ENCODE peak calls at places on chromosome 20, in four cellular contexts. One of them, this sample, is unnamed.

GRCh38 chr20:33948480-33948879 is 45.2 kb upstream of the RALY start:
- DNase-seq in pancreas: no peak
- DNase-seq in A549: no peak
- DNase-seq in spleen: no peak
- DNase-seq in this sample: no peak

GRCh38 chr20:25256226-25256859 is 8.5 kb downstream of the PYGB start:
- DNase-seq in spleen: no peak
- DNase-seq in pancreas: no peak
- DNase-seq in A549: no peak
- DNase-seq in this sample: no peak

GRCh38 chr20:25083773-25084615 is 2.1 kb upstream of the VSX1 start:
- DNase-seq in A549: no peak
- DNase-seq in spleen: peak
- DNase-seq in pancreas: no peak
- DNase-seq in this sample: no peak

GRCh38 chr20:50567860-50568548 is 57.8 kb downstream of the PTPN1 start:
- DNase-seq in spleen: no peak
- DNase-seq in pancreas: no peak
- DNase-seq in A549: no peak
- DNase-seq in this sample: no peak

GRCh38 chr20:6140947-6141346 is 18.1 kb upstream of the FERMT1 start:
- DNase-seq in pancreas: no peak
- DNase-seq in spleen: no peak
- DNase-seq in A549: no peak
- DNase-seq in this sample: no peak

GRCh38 chr20:2140561-2140960 is 38.9 kb downstream of the STK35 start:
- DNase-seq in A549: no peak
- DNase-seq in spleen: no peak
- DNase-seq in pancreas: no peak
- DNase-seq in this sample: peak

GRCh38 chr20:53146201-53146891 is 174.2 kb downstream of the TSHZ2 start:
- DNase-seq in spleen: no peak
- DNase-seq in pancreas: no peak
- DNase-seq in A549: no peak
- DNase-seq in this sample: no peak

GRCh38 chr20:396619-397431 is 11.3 kb upstream of the RBCK1 start:
- DNase-seq in spleen: peak
- DNase-seq in A549: no peak
- DNase-seq in pancreas: no peak
- DNase-seq in this sample: no peak

GRCh38 chr20:53579581-53580375 is 13.9 kb downstream of the ZNF217 start:
- DNase-seq in pancreas: no peak
- DNase-seq in A549: no peak
- DNase-seq in spleen: no peak
- DNase-seq in this sample: no peak

GRCh38 chr20:24761220-24762065 is 187.6 kb upstream of the CST7 start:
- DNase-seq in spleen: peak
- DNase-seq in pancreas: no peak
- DNase-seq in A549: no peak
- DNase-seq in this sample: no peak

GRCh38 chr20:63553933-63554290 is at the start of gene FNDC11:
- DNase-seq in pancreas: no peak
- DNase-seq in spleen: peak
- DNase-seq in A549: no peak
- DNase-seq in this sample: no peak

GRCh38 chr20:31860431-31861345 is 9.6 kb downstream of the DUSP15 start:
- DNase-seq in pancreas: no peak
- DNase-seq in A549: no peak
- DNase-seq in spleen: peak
- DNase-seq in this sample: no peak

GRCh38 chr20:25041813-25042530 is 16.0 kb downstream of the ACSS1 start:
- DNase-seq in spleen: peak
- DNase-seq in pancreas: no peak
- DNase-seq in A549: no peak
- DNase-seq in this sample: no peak

GRCh38 chr20:17680128-17680835 is 1.8 kb downstream of the RRBP1 start:
- DNase-seq in pancreas: peak
- DNase-seq in spleen: peak
- DNase-seq in A549: peak
- DNase-seq in this sample: peak

GRCh38 chr20:11917663-11918062 is at the start of gene BTBD3:
- DNase-seq in A549: no peak
- DNase-seq in pancreas: peak
- DNase-seq in spleen: no peak
- DNase-seq in this sample: peak

GRCh38 chr20:20073851-20074252 is 21.5 kb downstream of the CFAP61 start:
- DNase-seq in spleen: no peak
- DNase-seq in A549: no peak
- DNase-seq in pancreas: no peak
- DNase-seq in this sample: no peak

GRCh38 chr20:23637282-23638221 is at the start of gene CST3:
- DNase-seq in pancreas: peak
- DNase-seq in A549: peak
- DNase-seq in spleen: peak
- DNase-seq in this sample: peak

GRCh38 chr20:51995551-51995951 is 193.2 kb upstream of the SALL4 start:
- DNase-seq in A549: no peak
- DNase-seq in spleen: no peak
- DNase-seq in pancreas: no peak
- DNase-seq in this sample: no peak

GRCh38 chr20:38193586-38194105 is 28.6 kb upstream of the TGM2 start:
- DNase-seq in A549: no peak
- DNase-seq in spleen: no peak
- DNase-seq in pancreas: no peak
- DNase-seq in this sample: no peak

GRCh38 chr20:62405108-62405980 is 1.7 kb downstream of the CABLES2 start:
- DNase-seq in A549: peak
- DNase-seq in spleen: no peak
- DNase-seq in pancreas: no peak
- DNase-seq in this sample: peak

DNA sequence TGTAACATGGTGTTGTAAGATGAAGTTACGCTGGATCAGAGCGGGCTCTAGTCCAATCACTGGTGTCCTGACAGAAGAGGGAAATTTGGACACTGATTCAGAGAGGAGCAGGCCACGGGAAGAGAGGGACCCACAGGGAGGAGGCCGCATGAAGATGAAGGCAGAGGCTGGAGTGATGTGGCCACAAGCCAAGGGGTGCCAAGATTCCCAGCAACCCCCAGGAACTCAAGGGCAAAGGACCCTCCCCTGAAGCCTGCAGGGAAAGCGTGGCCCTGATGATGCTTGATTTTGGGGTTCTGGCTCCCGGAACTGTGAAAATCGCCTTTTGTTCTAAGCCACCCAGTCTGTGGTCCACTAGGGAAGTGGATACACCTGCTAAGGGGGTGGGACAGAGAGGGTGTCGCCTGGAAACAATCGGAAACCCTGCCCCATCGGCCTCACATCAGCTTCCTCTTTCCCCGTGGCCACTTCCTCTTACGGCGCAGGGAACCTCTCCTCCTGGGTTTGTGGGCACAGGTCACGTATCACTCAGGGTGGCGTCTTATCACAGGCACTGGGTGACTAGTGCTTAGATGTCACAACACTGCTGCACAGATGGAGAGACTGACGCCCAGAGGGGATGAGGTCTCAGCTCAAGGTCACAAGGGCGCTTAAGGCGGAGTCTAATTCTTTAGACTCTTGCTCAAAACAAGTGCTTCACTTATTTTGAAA is 58.0 kb downstream of the SULF2 start:
- DNase-seq in A549: no peak
- DNase-seq in pancreas: no peak
- DNase-seq in spleen: peak
- DNase-seq in this sample: peak
- H3K4me3 ChIP-seq in A549: no peak
- H3K4me3 ChIP-seq in pancreas: no peak
- H3K4me3 ChIP-seq in spleen: no peak
- H3K4me3 ChIP-seq in this sample: no peak

GRCh38 chr20:44979090-44979621 is 12.8 kb downstream of the STK4 start:
- DNase-seq in A549: no peak
- DNase-seq in pancreas: no peak
- DNase-seq in spleen: no peak
- DNase-seq in this sample: no peak
- H3K27ac ChIP-seq in A549: no peak
- H3K27ac ChIP-seq in pancreas: peak
- H3K27ac ChIP-seq in spleen: peak
- H3K27ac ChIP-seq in this sample: peak

GRCh38 chr20:57030611-57031600 is 235.5 kb downstream of the BMP7 start:
- DNase-seq in A549: no peak
- DNase-seq in pancreas: no peak
- DNase-seq in spleen: no peak
- DNase-seq in this sample: no peak
- TF ChIP-seq CTCF in A549: no peak
- TF ChIP-seq CTCF in pancreas: no peak
- TF ChIP-seq CTCF in spleen: no peak
- TF ChIP-seq CTCF in this sample: no peak

GRCh38 chr20:35306931-35307517 is 14.8 kb upstream of the FAM83C start:
- DNase-seq in pancreas: peak
- DNase-seq in spleen: no peak
- DNase-seq in A549: peak
- DNase-seq in this sample: peak

GRCh38 chr20:35311409-35311808 is 19.2 kb upstream of the FAM83C start:
- DNase-seq in A549: no peak
- DNase-seq in spleen: no peak
- DNase-seq in pancreas: no peak
- DNase-seq in this sample: no peak

GRCh38 chr20:35305682-35306556 is 13.7 kb upstream of the FAM83C start:
- DNase-seq in A549: peak
- DNase-seq in spleen: no peak
- DNase-seq in pancreas: no peak
- DNase-seq in this sample: no peak

GRCh38 chr20:35304956-35305355 is 12.7 kb upstream of the FAM83C start:
- DNase-seq in A549: no peak
- DNase-seq in spleen: no peak
- DNase-seq in pancreas: no peak
- DNase-seq in this sample: no peak

GRCh38 chr20:35307666-35308653 is 15.7 kb upstream of the FAM83C start:
- DNase-seq in pancreas: peak
- DNase-seq in A549: no peak
- DNase-seq in spleen: no peak
- DNase-seq in this sample: peak
- H3K4me3 ChIP-seq in pancreas: no peak
- H3K4me3 ChIP-seq in A549: no peak
- H3K4me3 ChIP-seq in spleen: no peak
- H3K4me3 ChIP-seq in this sample: no peak

DNA sequence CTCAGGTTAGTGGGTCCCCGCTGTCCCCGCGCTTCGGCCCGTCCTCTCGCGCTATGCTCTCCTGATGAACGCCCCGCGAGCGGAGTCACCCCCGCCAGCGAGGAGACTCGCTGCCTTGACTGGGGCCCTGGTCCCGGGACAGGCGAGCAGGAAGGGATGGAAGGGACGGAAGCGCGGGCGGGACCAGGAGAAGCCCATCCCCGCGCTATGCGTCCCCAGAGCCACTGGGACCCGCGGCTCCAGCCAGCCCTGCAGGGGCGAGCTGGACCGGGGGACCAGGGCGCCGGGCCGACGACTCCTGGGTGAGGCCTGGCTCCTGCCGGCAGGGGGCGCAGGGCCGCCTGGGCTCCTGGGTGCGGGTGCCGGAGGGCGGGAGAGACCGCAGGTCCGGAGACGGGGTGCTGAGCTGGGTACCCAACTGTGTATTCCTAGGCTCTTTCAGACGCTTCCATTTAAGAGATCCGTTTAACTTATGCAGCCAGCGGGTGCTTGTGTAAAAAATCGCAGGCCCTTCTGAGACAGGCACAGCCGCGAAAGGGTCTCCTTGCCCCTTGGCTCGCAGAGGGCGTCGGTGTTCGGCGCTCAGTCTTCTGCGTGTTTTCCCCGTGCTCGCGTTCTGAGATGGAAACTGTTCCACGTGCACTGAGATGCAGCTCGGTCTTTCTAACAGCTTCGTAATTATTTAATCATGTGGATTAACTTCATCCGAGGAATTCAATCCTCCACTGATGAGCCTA is 580 bp upstream of the SYCP2 start:
- DNase-seq in A549: peak
- DNase-seq in spleen: peak
- DNase-seq in pancreas: peak
- DNase-seq in this sample: peak
- H3K27ac ChIP-seq in A549: peak
- H3K27ac ChIP-seq in spleen: peak
- H3K27ac ChIP-seq in pancreas: peak
- H3K27ac ChIP-seq in this sample: peak

DNA sequence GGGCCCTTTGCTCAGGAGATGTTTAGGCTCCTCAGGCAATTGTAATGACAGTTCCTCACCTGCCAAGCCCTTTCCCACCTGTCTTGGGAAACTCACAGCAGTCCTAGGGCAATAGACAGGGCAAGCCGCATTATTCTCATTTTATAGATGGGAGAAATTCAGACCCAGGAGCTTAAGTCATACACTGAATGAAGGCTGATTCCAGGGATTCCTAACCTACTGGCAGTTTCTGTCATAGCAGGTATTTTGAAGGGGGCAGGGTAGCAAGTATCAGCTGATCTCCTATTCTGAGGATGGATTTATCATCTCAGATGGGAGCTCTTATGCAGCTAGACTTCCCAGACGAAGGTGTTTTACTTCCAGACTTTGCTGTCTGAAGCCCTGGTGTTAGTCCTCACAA is 61.4 kb upstream of the MYL9 start:
- DNase-seq in pancreas: no peak
- DNase-seq in A549: no peak
- DNase-seq in spleen: no peak
- DNase-seq in this sample: no peak
- TF ChIP-seq CTCF in pancreas: no peak
- TF ChIP-seq CTCF in A549: no peak
- TF ChIP-seq CTCF in spleen: no peak
- TF ChIP-seq CTCF in this sample: no peak

DNA sequence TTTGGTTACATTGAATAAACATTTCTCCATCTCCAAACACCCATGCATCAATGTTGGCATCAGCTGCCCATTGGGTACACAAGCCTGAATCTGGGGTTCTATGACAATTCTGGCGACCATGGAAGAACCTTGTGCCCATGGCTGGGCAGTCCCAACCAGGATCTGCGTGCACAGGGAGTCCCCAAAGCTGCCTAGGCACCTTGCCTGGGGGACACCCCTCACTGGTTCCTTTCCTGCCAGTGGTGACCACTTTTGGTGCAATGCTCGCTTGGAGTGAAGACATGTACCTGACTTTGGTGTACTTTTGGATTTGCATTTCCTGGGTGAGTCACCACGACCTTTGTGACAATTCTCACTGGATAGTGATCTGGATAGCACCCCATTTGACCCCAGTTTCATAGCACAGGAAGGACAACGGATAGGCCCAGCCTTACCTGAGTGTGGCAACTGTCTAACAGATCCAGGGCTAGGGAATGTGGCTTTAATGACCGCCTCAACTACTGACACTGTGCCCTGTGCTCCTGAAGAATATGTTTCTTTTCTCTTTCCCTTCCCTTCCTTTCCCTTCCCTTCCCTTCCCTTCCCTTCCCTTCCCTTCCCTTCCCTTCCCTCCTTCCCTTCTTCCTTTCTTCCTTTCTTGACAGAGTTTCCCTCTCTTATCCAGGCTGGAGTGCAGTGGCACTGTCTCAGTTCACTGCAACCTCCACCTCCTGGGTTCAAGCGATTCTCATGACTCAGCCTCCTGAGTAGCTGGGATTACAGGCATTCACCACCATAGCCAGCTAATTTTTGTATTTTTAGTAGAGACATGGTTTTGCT is 7.1 kb downstream of the SPINT3 start:
- DNase-seq in A549: no peak
- DNase-seq in pancreas: no peak
- DNase-seq in spleen: no peak
- DNase-seq in this sample: no peak
- H3K4me3 ChIP-seq in A549: no peak
- H3K4me3 ChIP-seq in pancreas: no peak
- H3K4me3 ChIP-seq in spleen: no peak
- H3K4me3 ChIP-seq in this sample: no peak

This sample was measured in left ventricle myocardium inferior.